ENCODE peak calls at places on chromosome 20, in seven cellular contexts. U is AG09309, Y is AG09319, A is dorsolateral prefrontal cortex, V is MM.1S, F is choroid plexus epithelial cell, I is esophagus squamous epithelium. P is an unnamed sample.

GRCh38 chr20:4633780-4634179 is 87.9 kb upstream of the PRND start:
- DNase-seq in A (no peak), Y (peak; percentile 59), V (no peak), U (peak; percentile 76), F (peak; percentile 83), I (no peak), P (no peak)

GRCh38 chr20:59086923-59087322 is 44.3 kb upstream of the PRELID3B start:
- DNase-seq in V (no peak), U (no peak), A (no peak), Y (no peak), F (no peak), I (no peak), P (no peak)

GRCh38 chr20:56689852-56690485 is 60.9 kb downstream of the TFAP2C start:
- DNase-seq in V (peak; percentile 40), A (no peak), Y (no peak), U (peak; percentile 37), I (no peak), F (peak; percentile 33), P (no peak)

GRCh38 chr20:62922451-62922921 is 3.8 kb downstream of the DIDO1 start:
- DNase-seq in U (no peak), V (no peak), A (no peak), F (no peak), I (no peak), Y (no peak), P (no peak)

GRCh38 chr20:53972179-53972578 is 98.2 kb downstream of the BCAS1 start:
- DNase-seq in I (no peak), V (no peak), A (no peak), Y (no peak), F (no peak), U (no peak), P (no peak)

GRCh38 chr20:25032065-25032477 is 25.9 kb downstream of the ACSS1 start:
- DNase-seq in A (peak; percentile 83), V (no peak), U (no peak), F (no peak), I (no peak), Y (no peak), P (no peak)

GRCh38 chr20:20411382-20411781 is 43.5 kb downstream of the INSM1 start:
- DNase-seq in Y (no peak), F (no peak), I (no peak), U (no peak), V (no peak), A (no peak), P (no peak)

GRCh38 chr20:17611540-17612286 is 41.8 kb downstream of the DSTN start:
- DNase-seq in F (peak; percentile 50), Y (no peak), I (no peak), A (peak; percentile 36), V (peak; percentile 21), U (no peak), P (peak; percentile 53)

GRCh38 chr20:56380375-56380774 is 11.6 kb downstream of the AURKA start:
- DNase-seq in U (no peak), F (peak; percentile 60), Y (no peak), I (no peak), A (no peak), V (no peak), P (no peak)

GRCh38 chr20:62132421-62132820 is 10.1 kb downstream of the LSM14B start:
- DNase-seq in I (no peak), A (no peak), F (no peak), U (no peak), Y (no peak), V (no peak), P (no peak)

GRCh38 chr20:21103582-21104465 is 2.3 kb downstream of the LINC00237 start:
- DNase-seq in V (no peak), I (no peak), Y (no peak), A (no peak), F (no peak), U (no peak), P (no peak)

GRCh38 chr20:62143976-62144825 is 632 bp downstream of the SS18L1 start:
- DNase-seq in V (peak; percentile 52), A (peak; percentile 61), I (no peak), F (peak; percentile 72), U (peak; percentile 21), Y (no peak), P (peak; percentile 62)

GRCh38 chr20:43666376-43667328 is at the start of gene MYBL2:
- DNase-seq in Y (peak; percentile 10), U (no peak), I (peak; percentile 14), F (peak; percentile 59), A (no peak), V (peak; percentile 78), P (peak; percentile 67)

GRCh38 chr20:52105573-52106422 is 85.8 kb downstream of the ZFP64 start:
- DNase-seq in U (no peak), I (no peak), V (no peak), A (no peak), Y (no peak), F (peak; percentile 39), P (no peak)

GRCh38 chr20:19699132-19699971 is 58.7 kb upstream of the RIN2 start:
- DNase-seq in U (peak; percentile 24), Y (no peak), A (no peak), I (no peak), F (peak; percentile 87), V (no peak), P (no peak)

GRCh38 chr20:19815553-19815991 is 57.5 kb downstream of the RIN2 start:
- DNase-seq in A (no peak), V (peak; percentile 92), U (peak; percentile 97), F (peak; percentile 99), Y (peak; percentile 94), I (no peak), P (no peak)

GRCh38 chr20:50635014-50635557 is 56.3 kb downstream of the RIPOR3 start:
- DNase-seq in F (no peak), U (no peak), A (no peak), Y (no peak), I (no peak), V (no peak), P (no peak)

GRCh38 chr20:50633361-50633760 is 58.0 kb downstream of the RIPOR3 start:
- DNase-seq in V (no peak), I (no peak), A (no peak), F (no peak), U (no peak), Y (no peak), P (no peak)

GRCh38 chr20:50636601-50637539 is 54.5 kb downstream of the RIPOR3 start:
- DNase-seq in I (no peak), U (no peak), F (peak; percentile 33), A (no peak), V (no peak), Y (peak; percentile 52), P (no peak)

GRCh38 chr20:50634191-50634590 is 57.2 kb downstream of the RIPOR3 start:
- DNase-seq in Y (no peak), U (no peak), A (no peak), V (no peak), I (no peak), F (no peak), P (no peak)

DNA sequence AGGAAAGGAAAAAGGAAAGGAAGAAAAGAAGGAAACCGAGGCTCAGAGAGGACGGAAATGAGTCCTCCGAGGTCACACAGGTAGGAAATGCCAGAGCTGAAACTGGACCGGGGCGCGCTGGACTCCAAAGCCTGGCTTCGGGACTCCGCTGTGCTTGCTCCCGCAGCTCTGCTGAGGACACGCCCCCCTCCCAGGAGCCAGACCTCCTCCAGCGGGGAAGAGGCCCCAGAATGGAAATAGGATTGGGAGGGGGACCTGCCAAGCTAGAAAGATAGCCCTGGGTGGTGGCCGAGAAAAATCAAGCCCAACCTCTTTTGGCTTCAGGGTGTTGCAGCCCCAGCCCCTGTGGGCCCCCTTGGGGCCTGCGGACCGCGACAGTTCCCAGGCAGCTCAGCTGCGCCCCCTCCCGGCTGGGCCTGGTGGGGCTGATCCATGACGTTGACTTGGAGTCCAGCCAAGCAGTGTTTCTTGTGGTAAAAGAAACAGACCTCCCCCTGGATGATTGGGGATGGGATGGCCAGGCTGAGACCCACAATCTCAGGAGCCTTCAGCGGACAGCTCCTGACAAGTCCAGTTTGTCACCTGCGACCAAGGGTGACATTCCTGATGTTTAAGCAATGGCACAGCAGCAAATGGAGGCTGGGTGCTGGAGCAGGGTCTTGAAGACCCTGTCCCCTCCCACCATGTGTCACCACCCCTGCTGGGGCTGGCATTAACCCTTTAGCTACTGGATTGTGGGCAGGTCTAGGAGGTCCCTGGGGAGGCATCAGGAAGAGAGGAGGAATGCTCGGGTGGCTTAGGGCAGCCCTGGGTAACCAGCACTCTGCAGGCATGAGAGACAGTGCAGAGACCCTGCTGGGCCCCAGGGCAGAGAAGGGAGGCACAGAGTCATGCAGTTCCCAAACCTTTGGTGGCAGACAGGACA is 55.4 kb downstream of the RIPOR3 start:
- DNase-seq in V (peak; percentile 48), U (no peak), Y (no peak), F (peak; percentile 69), A (no peak), I (no peak), P (peak; percentile 73)
- TF ChIP-seq CTCF in V (peak; percentile 94), U (peak; percentile 88), Y (peak; percentile 96), F (peak; percentile 95), A (peak; percentile 54), I (peak; percentile 74), P (peak; percentile 90)

DNA sequence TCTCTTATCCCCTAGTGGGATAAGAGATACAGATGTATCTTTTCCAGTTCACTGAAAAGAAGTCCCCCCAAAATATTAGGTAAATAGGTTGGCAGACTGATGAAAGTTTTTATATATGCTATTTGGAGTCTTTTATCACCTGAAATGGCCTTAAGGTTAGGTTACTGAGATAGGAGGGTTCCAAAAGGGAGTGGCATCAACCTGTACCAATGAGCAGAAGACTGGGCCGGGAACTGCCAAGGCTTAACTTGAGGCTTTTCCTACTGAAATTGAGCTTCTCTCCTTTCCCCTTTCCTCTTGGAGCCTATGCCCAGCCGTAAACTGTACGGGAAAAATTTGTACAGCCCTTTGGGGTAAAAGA is 42.0 kb downstream of the EIF2S2 start:
- DNase-seq in I (no peak), U (no peak), A (no peak), V (no peak), Y (no peak), F (no peak), P (no peak)
- TF ChIP-seq CTCF in I (no peak), U (no peak), A (peak; percentile 31), V (no peak), Y (no peak), F (no peak), P (no peak)

GRCh38 chr20:9408422-9409300 is 105.7 kb upstream of the LAMP5 start:
- DNase-seq in F (peak; percentile 67), Y (no peak), A (no peak), I (no peak), U (peak; percentile 38), V (no peak), P (no peak)
- TF ChIP-seq CTCF in F (no peak), Y (no peak), A (no peak), I (no peak), U (no peak), V (no peak), P (no peak)

DNA sequence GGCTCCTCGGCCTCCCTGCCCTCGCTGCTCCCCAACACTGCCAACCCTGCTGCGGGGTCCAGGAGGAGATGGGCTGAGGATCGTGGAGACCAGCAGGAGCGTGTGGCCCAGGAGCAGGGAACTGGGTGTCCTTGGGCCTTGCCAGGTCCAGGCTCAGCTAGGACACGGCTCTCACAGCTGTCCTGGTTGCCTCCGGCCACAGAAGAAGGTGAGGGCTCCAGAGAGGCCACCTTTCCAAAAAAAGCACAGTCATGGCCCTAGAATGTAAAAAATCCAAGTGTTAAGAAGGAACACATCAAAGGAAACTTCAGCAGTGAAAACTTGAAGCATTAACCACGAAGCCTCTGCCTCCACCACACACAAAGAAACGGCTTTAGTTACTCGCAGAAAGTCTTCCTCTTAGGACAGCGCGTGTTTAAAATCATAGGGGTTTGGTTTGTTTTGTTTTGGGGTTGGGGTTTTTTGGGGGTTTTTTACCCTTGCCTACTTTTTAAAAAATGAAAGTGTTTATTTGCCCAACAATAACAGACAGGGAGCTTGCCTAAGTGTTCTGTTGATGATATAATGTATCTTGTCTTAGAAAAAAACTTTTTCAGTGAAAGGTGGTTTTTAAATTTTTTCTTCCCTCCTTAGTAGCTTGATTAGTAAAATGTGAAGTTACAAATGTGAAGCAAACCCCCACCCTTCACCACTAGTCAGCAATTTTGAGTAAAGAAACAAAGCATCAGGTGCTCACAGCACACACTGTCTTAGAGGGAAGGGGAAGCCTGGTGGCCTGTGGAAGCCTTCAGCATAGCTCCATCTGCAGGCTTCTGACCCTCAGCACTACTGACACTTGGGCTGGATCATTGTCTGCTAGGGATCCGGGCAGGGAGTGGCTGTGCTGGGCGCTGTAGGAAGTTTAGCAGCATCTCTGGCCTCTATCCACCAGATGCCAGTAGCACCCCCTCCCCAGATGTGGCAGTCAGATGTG is 60.0 kb downstream of the PTPN1 start:
- DNase-seq in V (peak; percentile 24), F (peak; percentile 85), A (no peak), U (no peak), Y (no peak), I (no peak), P (no peak)
- TF ChIP-seq CTCF in V (peak; percentile 13), F (peak; percentile 80), A (peak; percentile 36), U (peak; percentile 64), Y (peak; percentile 33), I (no peak), P (no peak)

P was measured in transverse colon.